ENCODE peak calls at places on chromosomes 11 and 22, in nine cellular contexts. M is cardiac fibroblast, D is HCT116, Y is choroid plexus epithelial cell, K is tibial artery, E is kidney epithelial cell, Q is mucosa of descending colon, J is left ventricle myocardium inferior, R is fibroblast of mammary gland. V is an unnamed sample.

GRCh38 chr11:46342237-46342636 is 5.0 kb upstream of the DGKZ start:
- DNase-seq in K (no peak), R (no peak), Q (no peak), D (no peak), M (no peak), J (no peak), Y (peak; percentile 63), E (no peak), V (no peak)

GRCh38 chr11:114340311-114341131 is 44.3 kb downstream of the NNMT start:
- DNase-seq in Q (peak; percentile 27), Y (peak; percentile 87), K (peak; percentile 49), R (peak; percentile 86), D (peak; percentile 51), M (peak; percentile 88), E (peak; percentile 42), J (peak; percentile 20), V (peak; percentile 53)

GRCh38 chr11:76839326-76839725 is 21.4 kb upstream of the ACER3 start:
- DNase-seq in M (no peak), J (no peak), Q (peak; percentile 46), K (no peak), D (peak; percentile 65), Y (no peak), R (no peak), E (no peak), V (no peak)

GRCh38 chr22:29348956-29349355 is 33.5 kb upstream of the RASL10A start:
- DNase-seq in D (no peak), K (no peak), M (no peak), Q (no peak), J (no peak), Y (no peak), R (no peak), E (no peak), V (peak; percentile 88)

GRCh38 chr22:39252461-39253391 is 7.9 kb upstream of the PDGFB start:
- DNase-seq in M (no peak), Q (no peak), K (no peak), R (peak; percentile 18), Y (no peak), E (no peak), J (no peak), D (no peak), V (peak; percentile 51)

GRCh38 chr11:16169541-16169940 is 186.8 kb downstream of the SOX6 start:
- DNase-seq in Q (no peak), J (no peak), R (no peak), M (peak; percentile 50), K (no peak), D (no peak), Y (peak; percentile 13), E (no peak), V (no peak)

GRCh38 chr11:77959434-77959833 is 35.0 kb downstream of the INTS4 start:
- DNase-seq in Q (no peak), J (no peak), D (no peak), K (no peak), Y (peak; percentile 13), E (no peak), M (peak; percentile 63), R (peak; percentile 65), V (no peak)

GRCh38 chr11:58739725-58740430 is 8.1 kb upstream of the GLYAT start:
- DNase-seq in M (peak; percentile 2), K (no peak), R (no peak), Y (peak; percentile 3), D (no peak), E (no peak), Q (no peak), J (no peak), V (no peak)

GRCh38 chr11:114243461-114244372 is 52.5 kb upstream of the NNMT start:
- DNase-seq in R (no peak), K (no peak), M (peak; percentile 24), E (no peak), J (peak; percentile 67), Y (no peak), Q (no peak), D (no peak), V (peak; percentile 53)

GRCh38 chr22:42920101-42920820 is 63.2 kb upstream of the ARFGAP3 start:
- DNase-seq in M (peak; percentile 58), Y (peak; percentile 45), R (no peak), K (no peak), Q (peak; percentile 3), J (no peak), E (no peak), D (no peak), V (no peak)

GRCh38 chr22:45413013-45413367 is 409 bp downstream of the SMC1B start:
- DNase-seq in K (no peak), J (no peak), Y (no peak), Q (peak; percentile 40), R (no peak), M (no peak), E (no peak), D (no peak), V (no peak)
- H3K4me3 ChIP-seq in K (peak overlapping the region; percentile 34), J (peak overlapping the region; percentile 69), Y (no peak overlapping the region), Q (no peak overlapping the region), R (no peak overlapping the region), M (no peak overlapping the region), E (no peak overlapping the region), D (no peak overlapping the region), V (peak overlapping the region; percentile 56)

GRCh38 chr22:23862103-23862502 is 4.4 kb downstream of the SLC2A11 start:
- DNase-seq in D (peak; percentile 32), K (no peak), R (peak; percentile 54), Y (peak; percentile 72), M (peak; percentile 66), E (no peak), J (no peak), Q (no peak), V (no peak)

GRCh38 chr22:23858484-23858815 is 775 bp downstream of the SLC2A11 start:
- DNase-seq in Y (no peak), K (no peak), R (no peak), Q (no peak), J (no peak), D (no peak), E (no peak), M (no peak), V (no peak)

GRCh38 chr22:23859201-23859600 is 1.5 kb downstream of the SLC2A11 start:
- DNase-seq in M (no peak), D (no peak), J (no peak), E (no peak), K (no peak), R (no peak), Q (no peak), Y (no peak), V (no peak)

GRCh38 chr22:23856721-23857605 is 712 bp upstream of the SLC2A11 start:
- DNase-seq in J (no peak), D (no peak), R (peak; percentile 29), M (peak; percentile 40), K (no peak), Q (peak; percentile 71), E (no peak), Y (peak; percentile 48), V (peak; percentile 55)

GRCh38 chr22:23857606-23858483 is at the start of gene SLC2A11:
- DNase-seq in R (peak; percentile 96), K (peak; percentile 96), M (peak; percentile 97), D (peak; percentile 92), Y (peak; percentile 98), Q (peak; percentile 97), E (peak; percentile 90), J (peak; percentile 97), V (peak; percentile 100)
- TF ChIP-seq CTCF in R (peak; percentile 22), K (peak; percentile 31), M (peak; percentile 36), D (no peak), Y (peak; percentile 41), Q (peak; percentile 21), E (peak; percentile 38), J (peak; percentile 52), V (no peak)

GRCh38 chr11:112166561-112166960 is 611 bp upstream of the TEX12 start:
- DNase-seq in J (no peak), K (peak; percentile 22), Q (no peak), Y (peak; percentile 80), E (no peak), R (peak; percentile 41), D (no peak), M (peak; percentile 45), V (no peak)

GRCh38 chr11:112161012-112161411 is 2.9 kb downstream of the IL18 start:
- DNase-seq in M (peak; percentile 42), J (no peak), Y (peak; percentile 46), Q (no peak), D (no peak), E (no peak), R (peak; percentile 27), K (no peak), V (no peak)

GRCh38 chr11:112162761-112163669 is 879 bp downstream of the IL18 start:
- DNase-seq in D (no peak), R (no peak), E (no peak), J (no peak), Q (no peak), K (no peak), M (peak; percentile 33), Y (peak; percentile 50), V (no peak)

GRCh38 chr11:112165049-112165448 is 1.2 kb upstream of the IL18 start:
- DNase-seq in K (no peak), Y (no peak), D (no peak), Q (no peak), J (no peak), R (no peak), M (no peak), E (no peak), V (no peak)

GRCh38 chr11:112163875-112164521 is at the start of gene IL18:
- DNase-seq in J (peak; percentile 32), R (no peak), E (no peak), Q (peak; percentile 87), M (no peak), Y (peak; percentile 21), D (peak; percentile 78), K (peak; percentile 41), V (peak; percentile 47)
- H3K4me3 ChIP-seq in J (peak within 1 kb of the TSS; percentile 39), R (no peak within 1 kb of the TSS), E (peak within 1 kb of the TSS; percentile 11), Q (no peak within 1 kb of the TSS), M (no peak within 1 kb of the TSS), Y (peak within 1 kb of the TSS; percentile 37), D (peak within 1 kb of the TSS; percentile 68), K (peak within 1 kb of the TSS; percentile 7), V (peak within 1 kb of the TSS; percentile 69)

GRCh38 chr11:17770917-17771316 is 36.3 kb downstream of the KCNC1 start:
- DNase-seq in E (no peak), J (no peak), K (no peak), R (peak; percentile 27), Q (no peak), M (peak; percentile 5), D (no peak), Y (peak; percentile 41), V (no peak)
- TF ChIP-seq CTCF in E (no peak), J (peak; percentile 33), K (no peak), R (peak; percentile 38), Q (no peak), M (no peak), D (no peak), Y (peak; percentile 55), V (peak; percentile 34)